ENCODE peak calls at places on chromosomes 16 and 17, in ten cellular contexts. H is cardiac muscle cell; T is PC-3; G is heart left ventricle; W is tibial nerve; Y is AG09309; K is mucosa of descending colon; U is CD8-positive, alpha-beta T cell; C is fibroblast of pulmonary artery; X is fibroblast of the aortic adventitia. I is an unnamed sample.

GRCh38 chr17:35879748-35880654 is at the start of gene CCL5:
- DNase-seq in H (peak; percentile 56), T (peak; percentile 7), G (no peak), W (no peak), Y (no peak), K (peak; percentile 59), U (peak; percentile 53), C (peak; percentile 59), X (no peak), I (no peak)

GRCh38 chr17:70081885-70082284 is 6.9 kb downstream of the KCNJ16 start:
- DNase-seq in H (no peak), T (no peak), G (no peak), W (no peak), Y (no peak), K (no peak), U (no peak), C (no peak), X (no peak), I (no peak)

GRCh38 chr17:82408938-82409318 is 9.2 kb upstream of the HEXD start:
- DNase-seq in H (no peak), T (no peak), G (no peak), W (no peak), Y (no peak), K (no peak), U (no peak), C (no peak), X (no peak), I (no peak)

GRCh38 chr16:74743668-74744299 is 30.8 kb downstream of the FA2H start:
- DNase-seq in H (peak; percentile 20), T (peak; percentile 95), G (no peak), W (peak; percentile 22), Y (no peak), K (peak; percentile 90), U (no peak), C (peak; percentile 35), X (peak; percentile 68), I (peak; percentile 78)

GRCh38 chr17:46727572-46728348 is 90.7 kb downstream of the WNT3 start:
- DNase-seq in H (peak; percentile 53), T (peak; percentile 61), G (no peak), W (no peak), Y (peak; percentile 45), K (no peak), U (no peak), C (peak; percentile 72), X (peak; percentile 79), I (no peak)

GRCh38 chr17:33871720-33872535 is 383.2 kb upstream of the CCL2 start:
- DNase-seq in H (no peak), T (peak; percentile 23), G (no peak), W (no peak), Y (no peak), K (no peak), U (no peak), C (no peak), X (no peak), I (no peak)

GRCh38 chr17:49976163-49976827 is 7.3 kb downstream of the DLX4 start:
- DNase-seq in H (no peak), T (no peak), G (peak; percentile 7), W (no peak), Y (no peak), K (no peak), U (no peak), C (no peak), X (no peak), I (peak; percentile 59)

GRCh38 chr16:21989141-21989540 is 11.8 kb downstream of the PDZD9 start:
- DNase-seq in H (no peak), T (no peak), G (no peak), W (no peak), Y (peak; percentile 17), K (no peak), U (no peak), C (no peak), X (peak; percentile 53), I (no peak)

GRCh38 chr17:35716897-35717839 is 14.3 kb upstream of the RASL10B start:
- DNase-seq in H (peak; percentile 32), T (no peak), G (no peak), W (peak; percentile 46), Y (no peak), K (no peak), U (no peak), C (peak; percentile 23), X (no peak), I (no peak)

GRCh38 chr17:37191219-37191618 is 184.6 kb upstream of the C17orf78 start:
- DNase-seq in H (peak; percentile 20), T (peak; percentile 2), G (no peak), W (no peak), Y (no peak), K (no peak), U (no peak), C (no peak), X (peak; percentile 41), I (no peak)

GRCh38 chr17:82959990-82960418 is 119.4 kb upstream of the METRNL start:
- DNase-seq in H (no peak), T (no peak), G (no peak), W (no peak), Y (no peak), K (peak; percentile 44), U (no peak), C (no peak), X (no peak), I (no peak)

GRCh38 chr17:44108440-44109311 is 14.8 kb downstream of the HDAC5 start:
- DNase-seq in H (peak; percentile 94), T (no peak), G (peak; percentile 88), W (peak; percentile 67), Y (peak; percentile 89), K (peak; percentile 79), U (no peak), C (peak; percentile 93), X (peak; percentile 96), I (no peak)

GRCh38 chr17:72346306-72346705 is 225.5 kb downstream of the SOX9 start:
- DNase-seq in H (no peak), T (no peak), G (no peak), W (no peak), Y (no peak), K (no peak), U (no peak), C (no peak), X (no peak), I (no peak)

GRCh38 chr17:56824503-56824902 is 9.2 kb downstream of the C17orf67 start:
- DNase-seq in H (no peak), T (no peak), G (no peak), W (no peak), Y (peak; percentile 7), K (no peak), U (no peak), C (no peak), X (no peak), I (no peak)

GRCh38 chr17:8100149-8100548 is 12.6 kb upstream of the ALOX12B start:
- DNase-seq in H (no peak), T (no peak), G (no peak), W (no peak), Y (no peak), K (no peak), U (no peak), C (no peak), X (no peak), I (no peak)

GRCh38 chr17:69857412-69857835 is 217.6 kb upstream of the KCNJ16 start:
- DNase-seq in H (peak; percentile 72), T (peak; percentile 97), G (no peak), W (no peak), Y (peak; percentile 92), K (no peak), U (no peak), C (peak; percentile 80), X (peak; percentile 97), I (no peak)

GRCh38 chr17:77822302-77823030 is 136.0 kb upstream of the TNRC6C start:
- DNase-seq in H (peak; percentile 45), T (no peak), G (no peak), W (no peak), Y (no peak), K (no peak), U (no peak), C (peak; percentile 29), X (peak; percentile 76), I (no peak)

GRCh38 chr17:13306310-13306962 is 288.6 kb upstream of the ELAC2 start:
- DNase-seq in H (peak; percentile 91), T (peak; percentile 86), G (no peak), W (no peak), Y (peak; percentile 87), K (no peak), U (no peak), C (peak; percentile 86), X (peak; percentile 82), I (peak; percentile 59)

DNA sequence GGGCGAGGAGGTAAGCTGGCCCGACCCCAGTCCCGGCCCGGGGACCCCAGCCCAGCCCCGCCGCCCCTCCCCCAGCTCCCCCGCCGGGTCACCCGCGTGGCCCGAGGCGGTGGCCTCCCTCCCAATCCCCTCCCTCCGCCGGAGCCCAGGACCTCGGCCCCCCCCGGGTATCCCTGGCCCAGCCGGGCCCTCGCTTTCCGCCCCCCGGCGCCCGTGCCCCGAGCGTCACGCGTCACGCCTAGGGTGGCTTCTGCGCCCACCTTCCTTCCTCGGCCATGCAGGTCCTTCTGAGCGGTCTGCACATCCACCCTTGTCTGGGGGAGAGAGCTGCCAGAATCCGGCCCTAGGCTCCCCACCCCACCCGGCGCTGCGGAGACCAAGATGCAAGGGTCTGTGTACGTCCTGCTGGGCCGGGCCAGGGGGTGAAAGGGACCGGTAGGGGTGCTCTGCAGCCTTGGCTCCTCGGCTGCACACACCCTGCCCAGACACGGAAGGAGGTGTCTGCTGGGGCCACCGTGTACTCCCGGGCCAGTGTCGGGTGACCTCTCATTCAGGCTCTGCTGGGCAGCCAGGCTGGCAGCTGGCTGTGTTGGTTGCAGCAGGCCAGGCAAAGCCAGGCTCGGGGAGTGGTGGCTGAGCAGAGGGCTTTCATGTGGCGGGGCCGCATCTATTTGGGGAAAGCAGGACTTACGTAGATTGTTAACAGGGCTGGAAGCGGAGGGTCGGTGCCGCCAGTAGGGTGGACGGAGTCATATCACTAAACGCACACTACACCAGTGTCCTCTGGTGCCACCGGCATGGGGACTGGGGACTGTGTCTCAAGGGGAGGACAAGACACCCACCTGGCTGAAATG is 754 bp downstream of the RAB11FIP4 start:
- DNase-seq in H (no peak), T (no peak), G (no peak), W (no peak), Y (no peak), K (no peak), U (peak; percentile 7), C (no peak), X (no peak), I (no peak)
- H3K4me3 ChIP-seq in H (peak overlapping the region; percentile 22), T (no peak overlapping the region), G (peak overlapping the region; percentile 29), W (peak overlapping the region; percentile 28), Y (no peak overlapping the region), K (no peak overlapping the region), U (peak overlapping the region; percentile 23), C (no peak overlapping the region), X (peak overlapping the region; percentile 42), I (no peak overlapping the region)

GRCh38 chr17:79971651-79972050 is 64.0 kb downstream of the TBC1D16 start:
- DNase-seq in H (no peak), T (no peak), G (no peak), W (no peak), Y (no peak), K (peak; percentile 26), U (no peak), C (no peak), X (no peak), I (no peak)
- TF ChIP-seq CTCF in H (no peak), T (no peak), G (no peak), W (no peak), Y (no peak), K (no peak), U (no peak), C (no peak), X (no peak), I (no peak)

GRCh38 chr16:85104821-85105391 is 7.4 kb downstream of the CIBAR2 start:
- DNase-seq in H (no peak), T (no peak), G (no peak), W (no peak), Y (no peak), K (no peak), U (peak; percentile 40), C (no peak), X (no peak), I (no peak)
- H3K4me3 ChIP-seq in H (no peak overlapping the region), T (no peak overlapping the region), G (no peak overlapping the region), W (no peak overlapping the region), Y (no peak overlapping the region), K (no peak overlapping the region), U (no peak overlapping the region), C (no peak overlapping the region), X (no peak overlapping the region), I (no peak overlapping the region)

GRCh38 chr17:53032861-53033271 is 789.9 kb upstream of the KIF2B start:
- DNase-seq in H (peak; percentile 88), T (peak; percentile 60), G (no peak), W (no peak), Y (no peak), K (no peak), U (no peak), C (peak; percentile 76), X (no peak), I (peak; percentile 42)
- TF ChIP-seq CTCF in H (peak; percentile 60), T (peak; percentile 48), G (peak; percentile 22), W (no peak), Y (no peak), K (no peak), U (no peak), C (peak; percentile 40), X (no peak), I (peak; percentile 66)

I was measured in LNCaP clone FGC.